ENCODE peak calls at places on chromosomes 11 and 22, in nine cellular contexts. One of them, this sample, is unnamed.

GRCh38 chr11:64859542-64860414 is 15.3 kb upstream of the CDC42BPG start:
- DNase-seq in prostate gland: no peak
- DNase-seq in GM23338: no peak
- DNase-seq in HCT116: no peak
- DNase-seq in vagina: no peak
- DNase-seq in stomach: no peak
- DNase-seq in suprapubic skin: no peak
- DNase-seq in spleen: peak; percentile 88
- DNase-seq in esophagus muscularis mucosa: no peak
- DNase-seq in this sample: peak; percentile 62

GRCh38 chr11:127383026-127383425 is 382.5 kb upstream of the KIRREL3 start:
- DNase-seq in HCT116: no peak
- DNase-seq in esophagus muscularis mucosa: no peak
- DNase-seq in stomach: no peak
- DNase-seq in suprapubic skin: no peak
- DNase-seq in vagina: no peak
- DNase-seq in spleen: no peak
- DNase-seq in prostate gland: no peak
- DNase-seq in GM23338: no peak
- DNase-seq in this sample: no peak

GRCh38 chr11:65743928-65744698 is 23.5 kb upstream of the RNASEH2C start:
- DNase-seq in spleen: no peak
- DNase-seq in vagina: no peak
- DNase-seq in suprapubic skin: no peak
- DNase-seq in esophagus muscularis mucosa: peak; percentile 89
- DNase-seq in stomach: peak; percentile 49
- DNase-seq in GM23338: peak; percentile 78
- DNase-seq in prostate gland: no peak
- DNase-seq in HCT116: peak; percentile 62
- DNase-seq in this sample: peak; percentile 62

GRCh38 chr11:35791088-35791958 is 128.7 kb downstream of the TRIM44 start:
- DNase-seq in suprapubic skin: no peak
- DNase-seq in HCT116: no peak
- DNase-seq in spleen: no peak
- DNase-seq in stomach: no peak
- DNase-seq in esophagus muscularis mucosa: no peak
- DNase-seq in GM23338: no peak
- DNase-seq in prostate gland: no peak
- DNase-seq in vagina: no peak
- DNase-seq in this sample: no peak

GRCh38 chr11:102599642-102600261 is 25.4 kb downstream of the MMP20 start:
- DNase-seq in vagina: no peak
- DNase-seq in suprapubic skin: no peak
- DNase-seq in prostate gland: no peak
- DNase-seq in HCT116: peak; percentile 97
- DNase-seq in stomach: no peak
- DNase-seq in spleen: no peak
- DNase-seq in esophagus muscularis mucosa: no peak
- DNase-seq in GM23338: no peak
- DNase-seq in this sample: no peak

GRCh38 chr11:113181094-113181493 is 133.3 kb upstream of the TTC12 start:
- DNase-seq in suprapubic skin: no peak
- DNase-seq in GM23338: no peak
- DNase-seq in vagina: no peak
- DNase-seq in prostate gland: no peak
- DNase-seq in esophagus muscularis mucosa: no peak
- DNase-seq in stomach: no peak
- DNase-seq in HCT116: no peak
- DNase-seq in spleen: no peak
- DNase-seq in this sample: no peak

GRCh38 chr11:88231894-88232482 is 56.7 kb upstream of the RAB38 start:
- DNase-seq in GM23338: peak; percentile 76
- DNase-seq in prostate gland: no peak
- DNase-seq in HCT116: no peak
- DNase-seq in vagina: no peak
- DNase-seq in stomach: no peak
- DNase-seq in spleen: no peak
- DNase-seq in esophagus muscularis mucosa: no peak
- DNase-seq in suprapubic skin: no peak
- DNase-seq in this sample: no peak

GRCh38 chr11:92314499-92314898 is 89.9 kb downstream of the FAT3 start:
- DNase-seq in suprapubic skin: no peak
- DNase-seq in HCT116: no peak
- DNase-seq in stomach: no peak
- DNase-seq in vagina: no peak
- DNase-seq in prostate gland: no peak
- DNase-seq in esophagus muscularis mucosa: peak; percentile 72
- DNase-seq in GM23338: no peak
- DNase-seq in spleen: no peak
- DNase-seq in this sample: no peak

GRCh38 chr22:40703731-40704130 is 24.4 kb downstream of the MCHR1 start:
- DNase-seq in GM23338: no peak
- DNase-seq in stomach: no peak
- DNase-seq in vagina: no peak
- DNase-seq in prostate gland: no peak
- DNase-seq in esophagus muscularis mucosa: no peak
- DNase-seq in spleen: no peak
- DNase-seq in suprapubic skin: no peak
- DNase-seq in HCT116: no peak
- DNase-seq in this sample: no peak

GRCh38 chr11:69157156-69157821 is 1.6 kb downstream of the SMIM38 start:
- DNase-seq in GM23338: peak; percentile 27
- DNase-seq in spleen: peak; percentile 66
- DNase-seq in prostate gland: no peak
- DNase-seq in vagina: no peak
- DNase-seq in suprapubic skin: no peak
- DNase-seq in stomach: no peak
- DNase-seq in HCT116: no peak
- DNase-seq in esophagus muscularis mucosa: no peak
- DNase-seq in this sample: no peak

GRCh38 chr11:60984616-60985015 is 13.1 kb downstream of the CD6 start:
- DNase-seq in GM23338: no peak
- DNase-seq in suprapubic skin: peak; percentile 44
- DNase-seq in vagina: no peak
- DNase-seq in spleen: no peak
- DNase-seq in stomach: no peak
- DNase-seq in HCT116: no peak
- DNase-seq in esophagus muscularis mucosa: no peak
- DNase-seq in prostate gland: no peak
- DNase-seq in this sample: no peak

GRCh38 chr22:20859615-20860014 is 808 bp downstream of the SNAP29 start:
- DNase-seq in GM23338: no peak
- DNase-seq in vagina: no peak
- DNase-seq in prostate gland: no peak
- DNase-seq in HCT116: no peak
- DNase-seq in suprapubic skin: no peak
- DNase-seq in spleen: no peak
- DNase-seq in esophagus muscularis mucosa: no peak
- DNase-seq in stomach: no peak
- DNase-seq in this sample: no peak

GRCh38 chr22:32591620-32592019 is 117.0 kb downstream of the FBXO7 start:
- DNase-seq in esophagus muscularis mucosa: no peak
- DNase-seq in spleen: no peak
- DNase-seq in HCT116: no peak
- DNase-seq in vagina: no peak
- DNase-seq in prostate gland: no peak
- DNase-seq in suprapubic skin: no peak
- DNase-seq in GM23338: no peak
- DNase-seq in stomach: no peak
- DNase-seq in this sample: no peak

GRCh38 chr11:12724301-12725046 is 50.3 kb downstream of the TEAD1 start:
- DNase-seq in stomach: peak; percentile 75
- DNase-seq in spleen: no peak
- DNase-seq in HCT116: peak; percentile 92
- DNase-seq in vagina: no peak
- DNase-seq in prostate gland: peak; percentile 87
- DNase-seq in suprapubic skin: peak; percentile 81
- DNase-seq in esophagus muscularis mucosa: no peak
- DNase-seq in GM23338: peak; percentile 95
- DNase-seq in this sample: peak; percentile 91

GRCh38 chr22:46531776-46532175 is 5.6 kb downstream of the CELSR1 start:
- DNase-seq in stomach: no peak
- DNase-seq in GM23338: no peak
- DNase-seq in suprapubic skin: no peak
- DNase-seq in spleen: no peak
- DNase-seq in HCT116: no peak
- DNase-seq in vagina: no peak
- DNase-seq in esophagus muscularis mucosa: no peak
- DNase-seq in prostate gland: no peak
- DNase-seq in this sample: no peak

DNA sequence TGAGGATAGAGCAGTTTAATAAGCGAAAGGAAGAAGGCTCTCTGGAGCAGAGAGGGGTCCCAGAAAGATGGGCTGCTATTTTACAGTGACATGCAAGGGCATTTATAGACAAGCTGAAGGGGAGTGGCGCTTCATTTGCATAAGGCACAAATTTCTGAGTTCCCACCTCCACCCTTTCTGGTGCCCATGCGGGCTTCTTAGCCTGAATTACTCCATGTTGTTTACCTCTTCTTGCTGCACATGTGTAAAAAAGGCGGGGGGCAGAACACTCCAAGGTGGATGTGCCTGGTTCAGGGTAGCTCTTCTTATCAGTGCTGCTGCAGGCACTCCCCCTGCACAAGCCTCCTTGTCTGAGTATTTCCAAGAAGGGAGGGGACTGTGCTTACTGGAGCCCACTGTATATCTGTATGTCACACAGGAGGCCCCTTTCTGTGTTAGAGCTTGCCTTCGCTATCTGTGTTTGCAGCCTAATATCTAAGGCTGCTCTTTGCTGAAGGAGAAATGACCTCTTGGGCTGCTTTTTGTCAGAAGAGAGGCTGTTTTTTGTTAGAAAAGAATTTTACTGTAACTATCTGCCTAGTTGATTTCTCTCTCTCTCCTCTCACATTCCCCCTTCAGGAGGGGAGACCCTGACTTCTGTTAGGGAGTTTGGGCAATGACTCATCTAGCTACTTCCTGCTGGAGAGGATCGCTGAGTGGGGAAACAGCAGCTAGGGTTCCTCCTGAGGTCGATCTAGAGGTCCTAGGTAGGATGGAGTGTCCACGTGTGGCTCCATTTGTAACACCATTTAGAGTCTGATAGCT is 1057.0 kb upstream of the CNTN5 start:
- DNase-seq in HCT116: no peak
- DNase-seq in stomach: no peak
- DNase-seq in suprapubic skin: no peak
- DNase-seq in GM23338: no peak
- DNase-seq in vagina: no peak
- DNase-seq in prostate gland: no peak
- DNase-seq in spleen: no peak
- DNase-seq in esophagus muscularis mucosa: no peak
- DNase-seq in this sample: no peak
- TF ChIP-seq POLR2AphosphoS5 in HCT116: no peak
- TF ChIP-seq POLR2AphosphoS5 in stomach: no peak
- TF ChIP-seq POLR2AphosphoS5 in suprapubic skin: no peak
- TF ChIP-seq POLR2AphosphoS5 in GM23338: no peak
- TF ChIP-seq POLR2AphosphoS5 in vagina: no peak
- TF ChIP-seq POLR2AphosphoS5 in prostate gland: no peak
- TF ChIP-seq POLR2AphosphoS5 in spleen: no peak
- TF ChIP-seq POLR2AphosphoS5 in esophagus muscularis mucosa: no peak
- TF ChIP-seq POLR2AphosphoS5 in this sample: no peak

GRCh38 chr11:72776117-72776843 is 17.6 kb downstream of the STARD10 start:
- DNase-seq in suprapubic skin: no peak
- DNase-seq in vagina: no peak
- DNase-seq in prostate gland: no peak
- DNase-seq in HCT116: no peak
- DNase-seq in esophagus muscularis mucosa: no peak
- DNase-seq in spleen: no peak
- DNase-seq in stomach: peak; percentile 69
- DNase-seq in GM23338: no peak
- DNase-seq in this sample: peak; percentile 9
- H3K4me1 ChIP-seq in suprapubic skin: peaks cover 64% of the 10 kb centered on the region
- H3K4me1 ChIP-seq in vagina: peaks cover 91% of the 10 kb centered on the region
- H3K4me1 ChIP-seq in prostate gland: peaks cover 29% of the 10 kb centered on the region
- H3K4me1 ChIP-seq in HCT116: peaks cover 34% of the 10 kb centered on the region
- H3K4me1 ChIP-seq in esophagus muscularis mucosa: peaks cover 61% of the 10 kb centered on the region
- H3K4me1 ChIP-seq in spleen: peaks cover 53% of the 10 kb centered on the region
- H3K4me1 ChIP-seq in stomach: peaks cover 97% of the 10 kb centered on the region
- H3K4me1 ChIP-seq in GM23338: no peaks in the 10 kb centered on the region
- H3K4me1 ChIP-seq in this sample: peaks cover 38% of the 10 kb centered on the region

GRCh38 chr11:7591992-7592391 is 78.2 kb downstream of the PPFIBP2 start:
- DNase-seq in spleen: no peak
- DNase-seq in suprapubic skin: no peak
- DNase-seq in vagina: no peak
- DNase-seq in GM23338: no peak
- DNase-seq in esophagus muscularis mucosa: no peak
- DNase-seq in prostate gland: no peak
- DNase-seq in stomach: no peak
- DNase-seq in HCT116: no peak
- DNase-seq in this sample: no peak

GRCh38 chr11:7593476-7593875 is 79.7 kb downstream of the PPFIBP2 start:
- DNase-seq in spleen: no peak
- DNase-seq in vagina: no peak
- DNase-seq in esophagus muscularis mucosa: no peak
- DNase-seq in GM23338: no peak
- DNase-seq in stomach: no peak
- DNase-seq in prostate gland: no peak
- DNase-seq in HCT116: no peak
- DNase-seq in suprapubic skin: no peak
- DNase-seq in this sample: no peak

GRCh38 chr11:7591107-7591894 is 77.5 kb downstream of the PPFIBP2 start:
- DNase-seq in HCT116: no peak
- DNase-seq in stomach: no peak
- DNase-seq in esophagus muscularis mucosa: no peak
- DNase-seq in spleen: no peak
- DNase-seq in suprapubic skin: no peak
- DNase-seq in GM23338: no peak
- DNase-seq in vagina: no peak
- DNase-seq in prostate gland: no peak
- DNase-seq in this sample: no peak

GRCh38 chr11:7590529-7590928 is 76.7 kb downstream of the PPFIBP2 start:
- DNase-seq in HCT116: no peak
- DNase-seq in spleen: no peak
- DNase-seq in esophagus muscularis mucosa: no peak
- DNase-seq in suprapubic skin: no peak
- DNase-seq in GM23338: no peak
- DNase-seq in prostate gland: no peak
- DNase-seq in stomach: no peak
- DNase-seq in vagina: no peak
- DNase-seq in this sample: no peak

GRCh38 chr11:7592706-7593105 is 78.9 kb downstream of the PPFIBP2 start:
- DNase-seq in prostate gland: peak; percentile 24
- DNase-seq in vagina: no peak
- DNase-seq in stomach: peak; percentile 60
- DNase-seq in spleen: no peak
- DNase-seq in GM23338: no peak
- DNase-seq in HCT116: no peak
- DNase-seq in suprapubic skin: peak; percentile 88
- DNase-seq in esophagus muscularis mucosa: no peak
- DNase-seq in this sample: no peak
- TF ChIP-seq POLR2AphosphoS5 in prostate gland: peak; percentile 18
- TF ChIP-seq POLR2AphosphoS5 in vagina: no peak
- TF ChIP-seq POLR2AphosphoS5 in stomach: no peak
- TF ChIP-seq POLR2AphosphoS5 in spleen: peak; percentile 36
- TF ChIP-seq POLR2AphosphoS5 in GM23338: no peak
- TF ChIP-seq POLR2AphosphoS5 in HCT116: no peak
- TF ChIP-seq POLR2AphosphoS5 in suprapubic skin: no peak
- TF ChIP-seq POLR2AphosphoS5 in esophagus muscularis mucosa: no peak
- TF ChIP-seq POLR2AphosphoS5 in this sample: no peak

DNA sequence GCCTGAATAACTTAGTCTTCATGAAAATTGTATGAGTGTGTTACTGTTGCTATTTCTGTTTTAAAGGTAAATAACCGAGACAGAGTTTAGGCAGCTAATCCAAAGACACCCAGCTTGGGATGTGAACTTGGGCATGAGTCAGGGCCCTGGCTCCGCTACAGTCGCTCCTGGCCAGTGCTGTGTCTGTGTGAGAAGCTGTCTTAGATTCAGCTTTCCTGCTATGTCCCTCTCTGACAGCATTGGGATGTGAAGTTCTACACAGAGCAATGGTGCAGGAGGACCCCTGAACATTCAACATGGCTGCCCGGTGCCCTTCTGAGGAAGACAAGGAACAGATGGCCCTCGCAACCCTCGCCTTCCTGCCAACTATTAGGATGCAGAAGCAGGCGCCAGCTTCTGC is 49.4 kb downstream of the GALNT18 start:
- DNase-seq in esophagus muscularis mucosa: no peak
- DNase-seq in prostate gland: no peak
- DNase-seq in spleen: no peak
- DNase-seq in GM23338: no peak
- DNase-seq in stomach: no peak
- DNase-seq in HCT116: no peak
- DNase-seq in vagina: no peak
- DNase-seq in suprapubic skin: no peak
- DNase-seq in this sample: no peak
- H3K4me1 ChIP-seq in esophagus muscularis mucosa: peaks cover 30% of the 10 kb centered on the region
- H3K4me1 ChIP-seq in prostate gland: no peaks in the 10 kb centered on the region
- H3K4me1 ChIP-seq in spleen: peaks cover 19% of the 10 kb centered on the region
- H3K4me1 ChIP-seq in GM23338: no peaks in the 10 kb centered on the region
- H3K4me1 ChIP-seq in stomach: peaks cover 20% of the 10 kb centered on the region
- H3K4me1 ChIP-seq in HCT116: peaks cover 34% of the 10 kb centered on the region
- H3K4me1 ChIP-seq in vagina: peaks cover 31% of the 10 kb centered on the region
- H3K4me1 ChIP-seq in suprapubic skin: peaks cover 31% of the 10 kb centered on the region
- H3K4me1 ChIP-seq in this sample: peaks cover 10% of the 10 kb centered on the region